ENCODE peak calls at places on chromosomes 3 and 15, in seven cellular contexts. F, O, Y, U, D, R and L are unnamed samples.

GRCh38 chr15:77831989-77832388 is 199.3 kb upstream of the LINGO1 start:
- DNase-seq in F (no peak), O (no peak), Y (no peak), U (no peak), D (no peak), R (no peak), L (no peak)

GRCh38 chr3:139953131-139953910 is 18.3 kb downstream of the CLSTN2 start:
- DNase-seq in F (no peak), O (no peak), Y (no peak), U (no peak), D (no peak), R (no peak), L (no peak)

GRCh38 chr3:56197259-56197965 is 270.9 kb downstream of the ERC2 start:
- DNase-seq in F (no peak), O (no peak), Y (no peak), U (no peak), D (no peak), R (no peak), L (no peak)

GRCh38 chr3:48187579-48188265 is 495 bp downstream of the CDC25A start:
- DNase-seq in F (no peak), O (peak; percentile 31), Y (no peak), U (no peak), D (peak; percentile 74), R (peak; percentile 59), L (no peak)

GRCh38 chr15:101024709-101025108 is 105.6 kb downstream of the LRRK1 start:
- DNase-seq in F (no peak), O (no peak), Y (no peak), U (no peak), D (no peak), R (peak; percentile 34), L (no peak)

GRCh38 chr15:44010114-44010513 is 183.3 kb downstream of the WDR76 start:
- DNase-seq in F (no peak), O (no peak), Y (no peak), U (no peak), D (no peak), R (no peak), L (no peak)

GRCh38 chr3:159266779-159267178 is 464.9 kb downstream of the MFSD1 start:
- DNase-seq in F (peak; percentile 26), O (peak; percentile 58), Y (peak; percentile 23), U (no peak), D (peak; percentile 24), R (peak; percentile 77), L (peak; percentile 78)

GRCh38 chr3:170840291-170840859 is 29.6 kb downstream of the RPL22L1 start:
- DNase-seq in F (no peak), O (no peak), Y (no peak), U (no peak), D (peak; percentile 10), R (no peak), L (no peak)

GRCh38 chr3:87634426-87634825 is 358.0 kb upstream of the POU1F1 start:
- DNase-seq in F (no peak), O (no peak), Y (no peak), U (no peak), D (no peak), R (no peak), L (no peak)

GRCh38 chr3:54085936-54086335 is 36.4 kb upstream of the CACNA2D3 start:
- DNase-seq in F (no peak), O (no peak), Y (no peak), U (no peak), D (no peak), R (no peak), L (no peak)

GRCh38 chr3:132317229-132317948 is at the start of gene ACP3:
- DNase-seq in F (peak; percentile 43), O (no peak), Y (no peak), U (peak; percentile 8), D (no peak), R (no peak), L (peak; percentile 79)

GRCh38 chr3:48711727-48712126 is 5.3 kb downstream of the IP6K2 start:
- DNase-seq in F (no peak), O (no peak), Y (no peak), U (no peak), D (no peak), R (no peak), L (no peak)

GRCh38 chr15:35427091-35427490 is 118.9 kb downstream of the DPH6 start:
- DNase-seq in F (no peak), O (no peak), Y (no peak), U (no peak), D (no peak), R (no peak), L (no peak)

GRCh38 chr3:65672876-65673815 is 365.6 kb downstream of the MAGI1 start:
- DNase-seq in F (peak; percentile 43), O (peak; percentile 85), Y (peak; percentile 25), U (no peak), D (peak; percentile 36), R (peak; percentile 78), L (no peak)

GRCh38 chr3:49668861-49669260 is 5.3 kb upstream of the APEH start:
- DNase-seq in F (no peak), O (no peak), Y (peak; percentile 21), U (no peak), D (no peak), R (no peak), L (peak; percentile 19)

GRCh38 chr3:11021611-11022011 is 29.1 kb downstream of the SLC6A1 start:
- DNase-seq in F (no peak), O (no peak), Y (no peak), U (no peak), D (no peak), R (peak; percentile 54), L (no peak)

GRCh38 chr15:101369676-101370075 is 74.6 kb upstream of the SNRPA1 start:
- DNase-seq in F (no peak), O (no peak), Y (no peak), U (no peak), D (no peak), R (peak; percentile 36), L (no peak)

GRCh38 chr15:47717036-47717611 is at the start of gene SEMA6D:
- DNase-seq in F (no peak), O (no peak), Y (peak; percentile 4), U (no peak), D (peak; percentile 93), R (peak; percentile 79), L (peak; percentile 88)

GRCh38 chr3:90044417-90044816 is 937.0 kb downstream of the EPHA3 start:
- DNase-seq in F (no peak), O (no peak), Y (no peak), U (no peak), D (no peak), R (no peak), L (no peak)

GRCh38 chr15:97684249-97684648 is 276.3 kb upstream of the ARRDC4 start:
- DNase-seq in F (no peak), O (no peak), Y (no peak), U (no peak), D (no peak), R (no peak), L (no peak)
- TF ChIP-seq JUND in F (no peak), O (no peak), Y (no peak), U (no peak), D (no peak), R (no peak), L (no peak)

DNA sequence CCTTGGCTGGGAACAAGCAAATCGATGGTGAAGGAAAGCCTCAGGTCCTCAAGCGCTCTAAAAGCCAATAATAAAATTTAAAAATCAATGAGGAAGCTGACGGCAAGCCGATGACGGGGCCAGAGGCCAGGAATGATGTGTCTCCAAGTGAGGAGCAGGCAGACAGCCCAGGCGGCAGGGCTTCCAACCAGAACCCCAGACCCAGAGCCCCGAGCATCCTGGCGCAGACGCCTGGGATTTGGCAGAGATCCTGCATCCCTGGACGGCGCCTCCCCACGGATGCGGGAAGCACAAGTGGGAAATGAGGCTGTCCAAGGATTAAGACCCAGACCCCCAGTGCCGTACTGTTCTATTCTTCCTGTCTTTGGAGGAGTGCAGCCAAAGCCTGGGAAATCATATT is 123.1 kb upstream of the PROK2 start:
- DNase-seq in F (no peak), O (no peak), Y (no peak), U (no peak), D (peak; percentile 74), R (no peak), L (no peak)
- TF ChIP-seq JUND in F (no peak), O (no peak), Y (no peak), U (no peak), D (no peak), R (no peak), L (no peak)

DNA sequence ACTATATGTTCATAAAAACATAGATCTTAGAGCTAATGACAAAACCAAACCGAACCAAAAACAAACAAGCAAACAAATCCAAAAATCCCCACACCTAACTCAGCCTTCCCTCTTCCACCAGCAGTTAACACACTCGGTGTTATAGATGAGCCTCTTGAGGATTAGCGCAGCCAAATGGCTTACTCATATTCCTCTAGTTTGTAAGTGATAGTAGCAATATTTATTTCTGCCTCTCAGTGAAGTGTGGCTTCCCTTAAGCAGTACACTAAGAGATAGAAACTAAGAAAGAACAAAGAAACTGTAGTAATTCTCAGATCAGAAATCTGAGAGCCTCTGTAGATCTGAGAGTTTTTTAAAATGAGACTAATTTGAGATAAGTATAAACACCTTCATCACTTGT is 2.4 kb upstream of the NCEH1 start:
- DNase-seq in F (no peak), O (no peak), Y (no peak), U (no peak), D (no peak), R (no peak), L (no peak)
- TF ChIP-seq JUND in F (no peak), O (no peak), Y (no peak), U (no peak), D (no peak), R (no peak), L (no peak)

GRCh38 chr3:2915826-2916225 is 194.3 kb downstream of the IL5RA start:
- DNase-seq in F (no peak), O (no peak), Y (no peak), U (no peak), D (no peak), R (no peak), L (no peak)

GRCh38 chr3:2908693-2909351 is 201.4 kb downstream of the IL5RA start:
- DNase-seq in F (no peak), O (no peak), Y (no peak), U (no peak), D (no peak), R (no peak), L (no peak)

GRCh38 chr3:2910997-2911396 is 199.2 kb downstream of the IL5RA start:
- DNase-seq in F (no peak), O (no peak), Y (no peak), U (no peak), D (no peak), R (no peak), L (no peak)
- TF ChIP-seq JUND in F (no peak), O (no peak), Y (no peak), U (no peak), D (no peak), R (no peak), L (no peak)

DNA sequence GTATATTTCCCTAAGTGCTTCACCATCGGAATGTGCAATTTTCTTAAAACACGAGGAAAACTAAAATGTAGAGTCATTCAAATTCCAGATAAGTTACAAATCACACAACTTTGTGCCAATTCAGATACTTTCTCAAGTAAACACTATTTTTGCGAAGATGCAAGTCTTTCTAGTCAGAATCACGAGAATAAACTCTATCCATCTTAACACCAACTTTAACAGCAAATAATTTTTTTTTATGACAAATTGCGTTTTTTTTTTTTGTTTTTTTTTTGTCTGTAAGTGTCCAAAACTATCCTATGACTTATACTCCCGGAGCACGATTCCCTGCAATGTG is 1.3 kb downstream of the STAG1 start:
- DNase-seq in F (no peak), O (no peak), Y (no peak), U (no peak), D (no peak), R (no peak), L (no peak)
- TF ChIP-seq JUND in F (no peak), O (no peak), Y (no peak), U (no peak), D (peak; percentile 9), R (no peak), L (no peak)